ENCODE peak calls at places on chromosomes 3 and 15, in seven cellular contexts. J is GM23248, H is pancreas, R is WERI-Rb-1, U is lower lobe of right lung, N is mesendoderm, O is cardiac muscle cell. C is an unnamed sample. For H3K27me3, the result is how much of the 10 kb centered on the place peaks cover.

GRCh38 chr15:67105065-67105951 is 39.9 kb downstream of the SMAD3 start:
- DNase-seq in H (peak), R (no peak), J (peak), U (no peak), O (peak), N (peak), C (peak)

GRCh38 chr3:15107075-15107947 is 8.4 kb upstream of the RBSN start:
- DNase-seq in O (no peak), H (no peak), U (no peak), J (no peak), N (peak), R (no peak), C (no peak)

GRCh38 chr3:129491794-129492193 is 36.6 kb upstream of the RHO start:
- DNase-seq in H (no peak), R (no peak), O (no peak), J (no peak), N (no peak), U (no peak), C (no peak)

GRCh38 chr3:111801697-111802655 is 57.1 kb upstream of the PHLDB2 start:
- DNase-seq in R (no peak), J (peak), N (no peak), H (no peak), U (no peak), O (peak), C (no peak)

GRCh38 chr3:182118081-182118480 is 406.4 kb downstream of the SOX2 start:
- DNase-seq in R (no peak), N (no peak), O (no peak), U (no peak), J (no peak), H (no peak), C (no peak)

GRCh38 chr15:58738051-58738707 is 11.3 kb downstream of the ADAM10 start:
- DNase-seq in N (no peak), J (peak), O (peak), R (no peak), H (no peak), U (no peak), C (no peak)

GRCh38 chr3:189331002-189331418 is 159.2 kb downstream of the TPRG1 start:
- DNase-seq in R (no peak), O (no peak), U (no peak), N (no peak), H (no peak), J (no peak), C (no peak)

GRCh38 chr3:133448478-133449122 is 48.7 kb downstream of the BFSP2 start:
- DNase-seq in N (no peak), R (no peak), O (no peak), U (no peak), H (no peak), J (no peak), C (no peak)

GRCh38 chr3:67509471-67510075 is 144.8 kb downstream of the SUCLG2 start:
- DNase-seq in U (no peak), N (no peak), J (peak), O (no peak), R (no peak), H (no peak), C (no peak)

GRCh38 chr3:12986521-12986920 is 86.7 kb downstream of the IQSEC1 start:
- DNase-seq in R (no peak), O (no peak), U (no peak), H (peak), N (no peak), J (no peak), C (no peak)

GRCh38 chr3:49158792-49159191 is 7.3 kb downstream of the CCDC71 start:
- DNase-seq in N (no peak), O (no peak), H (no peak), R (no peak), U (no peak), J (no peak), C (no peak)

GRCh38 chr3:140388525-140388924 is 289.3 kb upstream of the TRIM42 start:
- DNase-seq in R (no peak), U (no peak), H (no peak), O (no peak), N (no peak), J (no peak), C (no peak)

GRCh38 chr15:56491110-56491722 is 26.3 kb upstream of the MNS1 start:
- DNase-seq in O (peak), J (peak), R (peak), N (peak), U (no peak), H (peak), C (no peak)

GRCh38 chr15:77988386-77989301 is 88.9 kb downstream of the TBC1D2B start:
- DNase-seq in O (no peak), N (no peak), J (no peak), U (peak), H (peak), R (no peak), C (no peak)

GRCh38 chr3:10505791-10506585 is 602 bp upstream of the ATP2B2 start:
- DNase-seq in J (no peak), H (no peak), N (no peak), O (peak), R (no peak), U (no peak), C (no peak)

GRCh38 chr3:189458536-189458935 is 172.7 kb upstream of the TP63 start:
- DNase-seq in N (peak), U (no peak), J (no peak), H (no peak), R (no peak), O (peak), C (peak)

GRCh38 chr3:186277268-186277909 is 84.6 kb downstream of the DGKG start:
- DNase-seq in J (peak), R (peak), N (peak), H (no peak), U (no peak), O (peak), C (no peak)

GRCh38 chr3:107598926-107599754 is 76.4 kb downstream of the BBX start:
- DNase-seq in J (peak), U (peak), H (peak), N (peak), O (peak), R (peak), C (peak)

GRCh38 chr3:62028236-62028635 is 345.1 kb downstream of the FEZF2 start:
- DNase-seq in J (no peak), H (no peak), U (no peak), N (no peak), O (no peak), R (no peak), C (no peak)

GRCh38 chr3:77281721-77282120 is 241.8 kb downstream of the ROBO2 start:
- DNase-seq in J (no peak), R (peak), U (no peak), O (no peak), N (peak), H (no peak), C (no peak)

GRCh38 chr3:59482001-59482400 is 432.2 kb upstream of the CFAP20DC start:
- DNase-seq in O (no peak), N (no peak), H (no peak), R (no peak), U (no peak), J (no peak), C (no peak)

GRCh38 chr3:53240989-53241972 is 14.5 kb downstream of the TKT start:
- DNase-seq in R (no peak), N (no peak), J (no peak), O (no peak), H (peak), U (no peak), C (peak)

GRCh38 chr3:190101320-190102117 is 19.2 kb downstream of the P3H2 start:
- DNase-seq in U (no peak), O (peak), R (no peak), N (no peak), J (peak), H (no peak), C (no peak)

GRCh38 chr3:2535206-2535605 is 436.5 kb downstream of the CNTN4 start:
- DNase-seq in O (no peak), J (no peak), H (no peak), R (no peak), U (no peak), N (no peak), C (no peak)

GRCh38 chr3:19539488-19540395 is 391.4 kb downstream of the KCNH8 start:
- DNase-seq in N (no peak), U (no peak), J (no peak), R (no peak), H (no peak), O (no peak), C (no peak)

GRCh38 chr3:34189133-34189532 is 390.7 kb downstream of the PDCD6IP start:
- DNase-seq in J (no peak), O (no peak), U (no peak), H (no peak), R (no peak), N (no peak), C (no peak)

GRCh38 chr15:69730281-69731235 is 277.9 kb downstream of the RPLP1 start:
- DNase-seq in O (no peak), R (no peak), N (no peak), J (no peak), H (no peak), U (no peak), C (no peak)

GRCh38 chr3:117964814-117965213 is 1069.8 kb downstream of the IGSF11 start:
- DNase-seq in H (no peak), R (no peak), O (no peak), N (no peak), J (no peak), U (no peak), C (no peak)

GRCh38 chr3:143002083-143002712 is 828 bp downstream of the U2SURP start:
- DNase-seq in J (peak), H (no peak), R (no peak), U (no peak), O (peak), N (peak), C (no peak)

GRCh38 chr15:32730677-32731654 is 13.2 kb downstream of the GREM1 start:
- DNase-seq in O (peak), N (peak), R (no peak), J (peak), H (peak), U (peak), C (no peak)

GRCh38 chr3:178419078-178419477 is 117.2 kb upstream of the KCNMB2 start:
- DNase-seq in O (peak), H (no peak), J (peak), U (no peak), R (no peak), N (no peak), C (no peak)
- H3K4me3 ChIP-seq in O (no peak), H (no peak), J (no peak), U (no peak), R (no peak), N (no peak), C (no peak)

GRCh38 chr15:93167291-93167690 is 78.3 kb upstream of the RGMA start:
- DNase-seq in N (no peak), H (no peak), J (no peak), U (no peak), R (no peak), O (no peak), C (no peak)
- H3K27me3 ChIP-seq in N (under half), H (under half), J (under half), U (under half), R (half or more), O (under half), C (under half)

DNA sequence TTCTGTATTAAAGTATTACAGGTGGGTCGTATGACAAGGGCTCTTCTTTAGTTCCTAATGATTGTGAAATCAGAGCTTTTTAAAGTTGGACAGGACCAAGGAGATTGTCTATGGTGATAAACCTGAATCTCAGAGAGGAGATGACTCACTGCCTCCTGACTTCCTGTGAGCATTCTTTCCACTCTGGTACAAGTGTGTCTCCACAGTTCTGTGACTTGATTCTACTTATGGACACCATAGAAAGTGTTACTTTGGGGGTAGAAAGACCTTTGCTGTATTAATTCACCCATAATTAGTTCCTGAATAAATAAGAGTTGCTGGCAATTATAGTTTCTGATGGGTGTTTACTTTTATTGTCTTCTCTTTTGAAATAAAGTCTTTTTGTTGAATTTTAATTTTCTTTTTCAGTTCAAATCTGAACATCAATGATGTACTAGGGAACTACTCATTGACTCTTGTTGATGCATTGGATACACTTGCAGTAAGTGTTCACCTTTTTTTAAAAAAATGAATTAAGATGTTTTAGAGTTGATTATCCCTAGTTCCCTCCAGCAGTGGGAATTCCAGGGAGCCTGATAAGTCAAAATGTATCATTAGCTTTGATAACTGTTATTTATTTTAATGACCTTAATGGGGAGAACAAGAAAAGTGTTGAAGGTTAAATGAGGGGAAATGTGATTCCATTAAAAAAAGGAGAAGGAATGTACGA is 7.4 kb downstream of the EDEM1 start:
- DNase-seq in R (no peak), N (peak), H (no peak), O (peak), J (peak), U (no peak), C (no peak)
- H3K4me3 ChIP-seq in R (no peak), N (no peak), H (no peak), O (no peak), J (peak), U (no peak), C (no peak)

DNA sequence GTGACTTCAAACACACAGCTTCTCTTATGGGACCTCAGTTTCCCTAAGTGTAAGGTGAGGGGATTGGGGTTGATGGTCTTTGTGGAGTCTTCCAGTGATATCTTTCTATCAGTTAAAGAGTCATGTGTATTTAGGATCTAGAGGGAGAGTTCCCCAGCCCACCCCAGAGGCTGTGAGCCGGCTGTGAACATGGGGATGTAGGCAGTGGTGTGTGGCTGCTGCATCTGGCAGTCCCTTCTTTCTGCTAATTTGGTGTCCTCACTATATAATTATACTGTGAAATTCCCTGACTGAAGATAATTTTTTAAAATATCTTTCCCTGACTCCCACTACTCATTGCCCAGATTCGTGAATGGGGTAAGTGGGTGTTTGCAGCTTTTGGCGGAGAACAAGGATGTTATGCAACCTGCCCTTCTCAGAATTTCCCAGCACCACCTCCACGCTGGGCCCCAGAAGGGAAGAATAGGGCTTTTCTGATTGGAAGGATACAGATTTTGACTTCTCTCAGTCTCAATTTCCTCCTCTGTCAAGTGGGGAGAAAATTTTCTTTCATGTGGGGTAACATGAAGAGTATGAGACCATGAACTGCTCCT is 79.0 kb upstream of the RASGRF1 start:
- DNase-seq in N (no peak), R (no peak), J (peak), H (no peak), O (peak), U (no peak), C (no peak)
- H3K27me3 ChIP-seq in N (under half), R (under half), J (under half), H (under half), O (under half), U (under half), C (under half)

GRCh38 chr3:149815318-149815717 is 2.3 kb downstream of the RNF13 start:
- DNase-seq in U (no peak), O (no peak), H (no peak), N (no peak), J (no peak), R (no peak), C (no peak)
- H3K4me3 ChIP-seq in U (peak), O (no peak), H (peak), N (no peak), J (peak), R (no peak), C (peak)

GRCh38 chr3:127427169-127427655 is 139.4 kb upstream of the PRR20G start:
- DNase-seq in J (no peak), N (no peak), O (no peak), U (no peak), R (no peak), H (no peak), C (no peak)
- H3K27me3 ChIP-seq in J (half or more), N (under half), O (under half), U (under half), R (under half), H (under half), C (under half)

GRCh38 chr3:193978446-193978845 is 157.5 kb upstream of the HES1 start:
- DNase-seq in J (no peak), H (no peak), U (no peak), R (no peak), O (no peak), N (no peak), C (no peak)
- H3K4me3 ChIP-seq in J (no peak), H (no peak), U (no peak), R (no peak), O (no peak), N (no peak), C (no peak)

DNA sequence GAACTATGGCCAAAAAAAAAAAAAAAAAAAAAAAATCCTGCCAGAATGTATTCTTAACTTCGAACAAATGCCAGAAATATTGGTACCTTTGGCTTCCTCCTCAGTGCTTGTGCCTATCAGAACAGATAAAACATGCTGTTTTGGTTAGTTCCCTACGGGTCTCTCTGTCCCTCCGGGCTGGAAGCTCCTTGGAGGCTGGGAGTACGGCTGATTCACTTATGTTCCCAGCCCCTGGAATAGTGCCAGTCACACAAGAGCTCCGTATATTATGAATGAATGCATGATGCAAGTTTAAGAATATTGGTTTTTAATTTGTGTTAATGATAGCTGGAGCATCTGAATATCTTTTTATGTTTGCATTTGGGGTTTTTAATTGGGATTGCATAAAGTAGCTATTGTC is 44.0 kb downstream of the NR2F2 start:
- DNase-seq in U (no peak), N (no peak), O (peak), H (no peak), J (peak), R (no peak), C (no peak)
- H3K27me3 ChIP-seq in U (under half), N (under half), O (half or more), H (under half), J (under half), R (half or more), C (under half)